ENCODE peak calls at places on chromosome 21, in five cellular contexts. P is AG04450; M is astrocyte of the spinal cord; F is activated T-cell treated with anti-CD3 and anti-CD28 coated beads, Interleukin-2, amount 50 U/mL, for 1 hour; R is EL. G is an unnamed sample.
A peak's percentile ranks its signal among the peaks of the same experiment; 100 is the strongest.

GRCh38 chr21:45787371-45787770 is 143.8 kb downstream of the PCBP3 start:
- DNase-seq in P (no peak), M (no peak), F (no peak), R (no peak), G (no peak)

GRCh38 chr21:42061866-42062542 is 9.1 kb upstream of the UMODL1 start:
- DNase-seq in P (no peak), M (no peak), F (no peak), R (no peak), G (no peak)

GRCh38 chr21:19034041-19034440 is 630.5 kb upstream of the TMPRSS15 start:
- DNase-seq in P (no peak), M (no peak), F (no peak), R (no peak), G (no peak)

GRCh38 chr21:46172863-46173528 is 11.3 kb downstream of the SPATC1L start:
- DNase-seq in P (no peak), M (no peak), F (no peak), R (no peak), G (no peak)

GRCh38 chr21:45850181-45850580 is 131.4 kb upstream of the COL6A1 start:
- DNase-seq in P (no peak), M (no peak), F (no peak), R (no peak), G (no peak)

GRCh38 chr21:41948901-41949300 is 4.9 kb downstream of the C2CD2 start:
- DNase-seq in P (no peak), M (no peak), F (no peak), R (no peak), G (no peak)

GRCh38 chr21:44820851-44821250 is 3.0 kb upstream of the SUMO3 start:
- DNase-seq in P (no peak), M (no peak), F (no peak), R (peak; percentile 74), G (no peak)

GRCh38 chr21:33229099-33229775 is 501 bp upstream of the IFNAR2 start:
- DNase-seq in P (no peak), M (no peak), F (no peak), R (no peak), G (no peak)

GRCh38 chr21:36976882-36977651 is 10.6 kb upstream of the HLCS start:
- DNase-seq in P (peak; percentile 27), M (peak; percentile 80), F (peak; percentile 35), R (peak; percentile 83), G (peak; percentile 47)

GRCh38 chr21:15552914-15553491 is 176.8 kb upstream of the USP25 start:
- DNase-seq in P (no peak), M (peak; percentile 37), F (no peak), R (peak; percentile 13), G (no peak)

GRCh38 chr21:35116777-35117176 is 67.7 kb upstream of the RUNX1 start:
- DNase-seq in P (no peak), M (no peak), F (no peak), R (no peak), G (no peak)

GRCh38 chr21:42637602-42638041 is 15.8 kb upstream of the PDE9A start:
- DNase-seq in P (no peak), M (no peak), F (no peak), R (no peak), G (no peak)

GRCh38 chr21:30194701-30195299 is 21.1 kb downstream of the CLDN8 start:
- DNase-seq in P (no peak), M (peak; percentile 18), F (no peak), R (no peak), G (no peak)

GRCh38 chr21:44709426-44710293 is 1.7 kb downstream of the TSPEAR start:
- DNase-seq in P (no peak), M (no peak), F (peak; percentile 40), R (peak; percentile 10), G (no peak)

GRCh38 chr21:15332572-15332971 is 267.8 kb upstream of the NRIP1 start:
- DNase-seq in P (no peak), M (no peak), F (no peak), R (no peak), G (no peak)

GRCh38 chr21:33843216-33843615 is 72.4 kb downstream of the ATP5PO start:
- DNase-seq in P (no peak), M (no peak), F (no peak), R (no peak), G (no peak)

GRCh38 chr21:31559368-31560119 is 99.9 kb upstream of the SOD1 start:
- DNase-seq in P (peak; percentile 42), M (peak; percentile 97), F (peak; percentile 95), R (peak; percentile 85), G (peak; percentile 96)

GRCh38 chr21:44589094-44589493 is 3.2 kb downstream of the KRTAP10-6 start:
- DNase-seq in P (no peak), M (no peak), F (no peak), R (no peak), G (no peak)

GRCh38 chr21:36150192-36150711 is 6.4 kb upstream of the DOP1B start:
- DNase-seq in P (no peak), M (peak; percentile 72), F (no peak), R (peak; percentile 41), G (no peak)

GRCh38 chr21:31558839-31559367 is 100.6 kb upstream of the SOD1 start:
- DNase-seq in P (peak; percentile 30), M (peak; percentile 98), F (peak; percentile 93), R (peak; percentile 84), G (peak; percentile 99)

GRCh38 chr21:41369105-41369914 is 7.5 kb downstream of the MX2 start:
- DNase-seq in P (no peak), M (no peak), F (peak; percentile 58), R (no peak), G (no peak)

GRCh38 chr21:42590431-42591131 is 62.8 kb upstream of the PDE9A start:
- DNase-seq in P (no peak), M (no peak), F (no peak), R (no peak), G (no peak)

GRCh38 chr21:34345892-34346291 is 17.9 kb upstream of the KCNE2 start:
- DNase-seq in P (peak; percentile 50), M (no peak), F (no peak), R (peak; percentile 18), G (no peak)

GRCh38 chr21:16211339-16212303 is 481.8 kb downstream of the USP25 start:
- DNase-seq in P (no peak), M (peak; percentile 37), F (no peak), R (peak; percentile 37), G (no peak)

GRCh38 chr21:37862536-37862935 is 53.7 kb downstream of the KCNJ6 start:
- DNase-seq in P (no peak), M (peak; percentile 32), F (no peak), R (peak; percentile 35), G (peak; percentile 86)

GRCh38 chr21:44710756-44711326 is 531 bp downstream of the TSPEAR start:
- DNase-seq in P (no peak), M (no peak), F (peak; percentile 29), R (no peak), G (no peak)

GRCh38 chr21:38798481-38798882 is 7.2 kb upstream of the ETS2 start:
- DNase-seq in P (no peak), M (peak; percentile 70), F (no peak), R (peak; percentile 70), G (no peak)

GRCh38 chr21:41283211-41283818 is 33.3 kb upstream of the FAM3B start:
- DNase-seq in P (peak; percentile 65), M (peak; percentile 75), F (no peak), R (peak; percentile 79), G (peak; percentile 57)

GRCh38 chr21:43658094-43658725 is 1.1 kb downstream of the HSF2BP start:
- DNase-seq in P (no peak), M (no peak), F (no peak), R (no peak), G (no peak)